ENCODE peak calls at places on chromosomes 6 and 20, in eight cellular contexts. J is aorta; W is mesendoderm; L is HCT116; Y is GM23248; P is breast epithelium; R is CD8-positive, alpha-beta memory T cell; I is thoracic aorta. B is an unnamed sample.

GRCh38 chr6:3041147-3041546 is 27.1 kb upstream of the RIPK1 start:
- DNase-seq in Y (no peak), W (no peak), R (no peak), L (no peak), P (no peak), J (no peak), I (no peak), B (no peak)

GRCh38 chr6:100466410-100467143 is 1.9 kb upstream of the SIM1 start:
- DNase-seq in W (peak; percentile 64), J (no peak), P (no peak), L (no peak), Y (no peak), R (no peak), I (no peak), B (no peak)

GRCh38 chr6:152267967-152268845 is 369.0 kb downstream of the SYNE1 start:
- DNase-seq in L (no peak), P (no peak), W (peak; percentile 47), I (no peak), Y (peak; percentile 50), J (no peak), R (no peak), B (peak; percentile 22)

GRCh38 chr6:142207265-142207877 is 60.3 kb downstream of the VTA1 start:
- DNase-seq in J (peak; percentile 55), R (peak; percentile 23), Y (peak; percentile 78), P (no peak), W (peak; percentile 82), L (peak; percentile 26), I (no peak), B (peak; percentile 49)

GRCh38 chr6:28774292-28775051 is 149.3 kb downstream of the TRIM27 start:
- DNase-seq in J (no peak), W (no peak), Y (no peak), P (no peak), R (no peak), I (no peak), L (no peak), B (no peak)

GRCh38 chr6:37359034-37359433 is 5.3 kb downstream of the RNF8 start:
- DNase-seq in P (no peak), L (no peak), R (no peak), W (no peak), J (no peak), Y (no peak), I (no peak), B (no peak)

GRCh38 chr6:79157961-79158644 is 76.4 kb downstream of the HMGN3 start:
- DNase-seq in P (no peak), Y (no peak), W (no peak), J (no peak), R (no peak), L (no peak), I (no peak), B (no peak)

GRCh38 chr20:57785720-57786119 is 75.9 kb upstream of the PMEPA1 start:
- DNase-seq in P (no peak), W (no peak), J (peak; percentile 23), I (no peak), R (no peak), L (no peak), Y (peak; percentile 15), B (no peak)

GRCh38 chr20:47160240-47160639 is 196.3 kb downstream of the ZMYND8 start:
- DNase-seq in R (no peak), Y (no peak), J (no peak), P (no peak), I (no peak), W (no peak), L (no peak), B (no peak)

GRCh38 chr20:5191829-5192569 is 65.2 kb downstream of the CDS2 start:
- DNase-seq in I (no peak), R (peak; percentile 8), P (no peak), L (peak; percentile 51), Y (peak; percentile 81), J (no peak), W (peak; percentile 78), B (peak; percentile 21)

GRCh38 chr6:106525111-106525884 is 104.0 kb downstream of the RTN4IP1 start:
- DNase-seq in W (no peak), Y (no peak), P (no peak), J (no peak), R (no peak), L (no peak), I (no peak), B (peak; percentile 76)

GRCh38 chr6:106525885-106526280 is 103.4 kb downstream of the RTN4IP1 start:
- DNase-seq in P (no peak), W (no peak), J (no peak), I (no peak), Y (no peak), L (no peak), R (no peak), B (peak; percentile 63)

GRCh38 chr6:106527979-106528378 is 101.3 kb downstream of the RTN4IP1 start:
- DNase-seq in I (no peak), P (no peak), J (no peak), W (no peak), L (peak; percentile 83), R (no peak), Y (peak; percentile 94), B (no peak)

GRCh38 chr6:106528521-106528920 is 100.8 kb downstream of the RTN4IP1 start:
- DNase-seq in Y (no peak), L (no peak), R (no peak), I (no peak), P (no peak), J (no peak), W (no peak), B (no peak)

GRCh38 chr6:106527111-106527510 is 102.2 kb downstream of the RTN4IP1 start:
- DNase-seq in I (no peak), W (no peak), L (no peak), Y (peak; percentile 55), P (no peak), R (no peak), J (no peak), B (no peak)
- H3K27ac ChIP-seq in I (no peak overlapping the region), W (no peak overlapping the region), L (no peak overlapping the region), Y (peak overlapping the region; percentile 82), P (no peak overlapping the region), R (no peak overlapping the region), J (no peak overlapping the region), B (no peak overlapping the region)

DNA sequence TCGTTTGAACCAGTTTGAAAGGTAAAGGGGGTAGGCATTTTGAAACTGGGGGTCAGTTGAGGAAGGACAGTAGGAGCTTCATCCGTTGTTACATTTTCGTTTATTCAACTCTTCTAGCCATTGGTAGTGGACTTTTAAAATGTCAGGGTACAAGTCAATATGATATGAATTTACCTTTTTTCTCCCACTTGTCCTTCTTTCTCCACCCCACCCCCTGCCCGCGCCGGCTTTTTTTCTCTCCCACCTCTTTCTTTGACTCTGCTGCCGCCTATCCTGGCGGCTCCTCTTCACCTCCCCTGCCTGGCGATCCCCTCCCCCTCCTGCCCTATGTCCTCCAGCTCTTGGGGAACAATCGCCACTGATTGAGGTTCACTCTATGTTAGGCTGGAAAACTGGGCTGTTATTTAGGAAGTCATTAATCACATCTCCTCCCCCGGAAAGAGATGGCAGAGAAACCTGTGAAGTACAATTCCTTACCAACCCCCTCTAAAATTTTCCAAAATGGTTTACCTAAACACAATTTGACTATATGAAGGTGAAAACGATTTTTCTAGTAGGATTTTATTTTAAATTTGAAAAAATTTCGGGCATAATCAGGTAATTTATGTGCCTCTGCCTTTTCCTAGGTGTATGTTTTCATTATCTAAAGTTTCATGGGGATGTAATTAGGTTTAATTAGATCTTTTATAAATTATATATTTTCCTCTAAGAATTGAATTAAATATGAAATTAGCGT is 812 bp upstream of the LIN28B start:
- DNase-seq in R (no peak), J (no peak), Y (no peak), W (peak; percentile 94), I (no peak), L (no peak), P (no peak), B (no peak)
- H3K4me1 ChIP-seq in R (no peaks in the 10 kb centered on the region), J (no peaks in the 10 kb centered on the region), Y (no peaks in the 10 kb centered on the region), W (no peaks in the 10 kb centered on the region), I (no peaks in the 10 kb centered on the region), L (peaks cover 14% of the 10 kb centered on the region), P (peaks cover 2% of the 10 kb centered on the region), B (no peaks in the 10 kb centered on the region)

DNA sequence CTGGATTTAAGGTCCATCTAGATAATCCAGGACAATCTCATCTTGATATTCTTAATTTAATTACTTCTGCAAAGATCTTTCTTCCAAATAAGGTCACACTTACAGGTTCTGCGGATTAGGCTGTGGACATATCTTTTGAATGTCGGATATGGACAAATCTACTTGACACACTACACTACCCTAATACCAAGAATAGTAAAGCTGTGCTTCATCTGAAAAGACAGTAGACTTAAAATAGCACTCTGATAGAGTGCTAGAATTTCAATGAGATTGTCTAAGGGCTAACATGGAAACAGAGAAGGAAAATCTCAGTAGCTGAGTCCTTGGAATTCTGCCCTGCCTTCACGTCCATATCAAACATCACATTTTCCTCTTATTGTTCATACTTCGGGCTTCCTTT is 1238.0 kb downstream of the EPHA7 start:
- DNase-seq in W (no peak), Y (no peak), L (no peak), J (no peak), I (no peak), R (no peak), P (no peak), B (no peak)
- H3K4me3 ChIP-seq in W (no peak overlapping the region), Y (no peak overlapping the region), L (no peak overlapping the region), J (no peak overlapping the region), I (no peak overlapping the region), R (no peak overlapping the region), P (no peak overlapping the region), B (no peak overlapping the region)

GRCh38 chr6:106089981-106090380 is 3.8 kb downstream of the PRDM1 start:
- DNase-seq in J (no peak), P (no peak), L (no peak), I (no peak), R (no peak), W (no peak), Y (peak; percentile 57), B (peak; percentile 52)
- H3K27ac ChIP-seq in J (no peak overlapping the region), P (peak overlapping the region; percentile 20), L (no peak overlapping the region), I (no peak overlapping the region), R (no peak overlapping the region), W (no peak overlapping the region), Y (no peak overlapping the region), B (peak overlapping the region; percentile 66)

GRCh38 chr20:23870461-23870860 is 9.1 kb downstream of the CST5 start:
- DNase-seq in I (no peak), L (no peak), Y (no peak), P (no peak), R (no peak), W (peak; percentile 83), J (no peak), B (no peak)
- H3K4me1 ChIP-seq in I (no peaks in the 10 kb centered on the region), L (no peaks in the 10 kb centered on the region), Y (no peaks in the 10 kb centered on the region), P (no peaks in the 10 kb centered on the region), R (no peaks in the 10 kb centered on the region), W (peaks cover 12% of the 10 kb centered on the region), J (no peaks in the 10 kb centered on the region), B (no peaks in the 10 kb centered on the region)

DNA sequence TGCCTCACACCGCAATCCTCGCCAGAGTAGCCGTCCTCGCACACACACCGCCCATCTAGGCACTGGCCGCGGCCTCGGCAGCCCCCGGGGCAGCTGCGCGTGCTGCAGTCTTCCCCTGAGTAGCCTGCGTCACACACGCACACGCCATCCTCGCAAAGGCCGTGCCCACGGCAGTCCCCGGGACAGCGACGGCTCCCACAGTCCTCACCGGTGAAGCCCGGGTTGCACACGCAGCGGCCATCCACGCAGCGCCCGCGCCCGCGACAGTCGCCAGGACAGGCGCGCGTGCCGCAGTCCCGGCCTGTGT is 13.1 kb downstream of the TNXB start:
- DNase-seq in R (no peak), L (no peak), W (no peak), Y (no peak), J (no peak), P (no peak), I (no peak), B (no peak)
- H3K4me3 ChIP-seq in R (no peak overlapping the region), L (no peak overlapping the region), W (no peak overlapping the region), Y (no peak overlapping the region), J (no peak overlapping the region), P (peak overlapping the region; percentile 55), I (peak overlapping the region; percentile 25), B (no peak overlapping the region)

GRCh38 chr6:111468329-111469012 is 14.5 kb downstream of the REV3L start:
- DNase-seq in I (no peak), R (no peak), J (no peak), P (no peak), Y (peak; percentile 61), L (no peak), W (no peak), B (no peak)
- H3K27ac ChIP-seq in I (no peak overlapping the region), R (no peak overlapping the region), J (no peak overlapping the region), P (no peak overlapping the region), Y (peak overlapping the region; percentile 60), L (no peak overlapping the region), W (no peak overlapping the region), B (no peak overlapping the region)

B was measured in CD4-positive, CD25-positive, alpha-beta regulatory T cell.